ENCODE peak calls at places on chromosomes 1 and 21, in six cellular contexts. One of them, this sample, is unnamed.

GRCh38 chr1:30759718-30760281 is 2.2 kb upstream of the LAPTM5 start:
- DNase-seq in lower leg skin: no peak
- DNase-seq in CD14-positive monocyte: no peak
- DNase-seq in H1: no peak
- DNase-seq in M059J: peak
- DNase-seq in AG08395: no peak
- DNase-seq in this sample: no peak

GRCh38 chr1:54808443-54809207 is 7.5 kb upstream of the TTC22 start:
- DNase-seq in CD14-positive monocyte: no peak
- DNase-seq in M059J: no peak
- DNase-seq in AG08395: no peak
- DNase-seq in lower leg skin: peak
- DNase-seq in H1: peak
- DNase-seq in this sample: peak

GRCh38 chr1:41221995-41222991 is 19.8 kb downstream of the SCMH1 start:
- DNase-seq in H1: no peak
- DNase-seq in lower leg skin: no peak
- DNase-seq in CD14-positive monocyte: no peak
- DNase-seq in M059J: peak
- DNase-seq in AG08395: no peak
- DNase-seq in this sample: no peak

GRCh38 chr1:109482796-109483638 is 688 bp upstream of the ATXN7L2 start:
- DNase-seq in CD14-positive monocyte: peak
- DNase-seq in H1: peak
- DNase-seq in AG08395: no peak
- DNase-seq in lower leg skin: peak
- DNase-seq in M059J: no peak
- DNase-seq in this sample: peak

GRCh38 chr21:33403128-33403785 is at the start of gene IFNGR2:
- DNase-seq in H1: peak
- DNase-seq in CD14-positive monocyte: no peak
- DNase-seq in lower leg skin: no peak
- DNase-seq in M059J: no peak
- DNase-seq in AG08395: peak
- DNase-seq in this sample: peak

GRCh38 chr1:155127672-155128468 is at the start of gene EFNA1:
- DNase-seq in H1: peak
- DNase-seq in CD14-positive monocyte: no peak
- DNase-seq in lower leg skin: peak
- DNase-seq in M059J: peak
- DNase-seq in AG08395: no peak
- DNase-seq in this sample: peak

GRCh38 chr1:220483700-220484099 is 44.2 kb upstream of the MARK1 start:
- DNase-seq in AG08395: no peak
- DNase-seq in CD14-positive monocyte: no peak
- DNase-seq in H1: no peak
- DNase-seq in M059J: no peak
- DNase-seq in lower leg skin: no peak
- DNase-seq in this sample: no peak

GRCh38 chr21:37939838-37940237 is 23.6 kb upstream of the KCNJ6 start:
- DNase-seq in lower leg skin: no peak
- DNase-seq in M059J: no peak
- DNase-seq in CD14-positive monocyte: no peak
- DNase-seq in H1: no peak
- DNase-seq in AG08395: no peak
- DNase-seq in this sample: no peak

GRCh38 chr1:242086093-242086492 is 87.2 kb upstream of the MAP1LC3C start:
- DNase-seq in CD14-positive monocyte: no peak
- DNase-seq in AG08395: no peak
- DNase-seq in M059J: no peak
- DNase-seq in lower leg skin: no peak
- DNase-seq in H1: no peak
- DNase-seq in this sample: no peak

GRCh38 chr1:245754463-245754961 is 599.7 kb downstream of the KIF26B start:
- DNase-seq in M059J: peak
- DNase-seq in lower leg skin: no peak
- DNase-seq in H1: no peak
- DNase-seq in AG08395: no peak
- DNase-seq in CD14-positive monocyte: no peak
- DNase-seq in this sample: no peak

GRCh38 chr1:94542088-94542671 is 621 bp upstream of the F3 start:
- DNase-seq in M059J: peak
- DNase-seq in lower leg skin: peak
- DNase-seq in AG08395: peak
- DNase-seq in CD14-positive monocyte: no peak
- DNase-seq in H1: peak
- DNase-seq in this sample: no peak

GRCh38 chr1:4093856-4094565 is 193.9 kb upstream of the C1orf174 start:
- DNase-seq in H1: no peak
- DNase-seq in CD14-positive monocyte: no peak
- DNase-seq in M059J: no peak
- DNase-seq in AG08395: no peak
- DNase-seq in lower leg skin: peak
- DNase-seq in this sample: peak

GRCh38 chr1:24743404-24744211 is 1.6 kb upstream of the CLIC4 start:
- DNase-seq in M059J: peak
- DNase-seq in CD14-positive monocyte: no peak
- DNase-seq in lower leg skin: peak
- DNase-seq in H1: no peak
- DNase-seq in AG08395: peak
- DNase-seq in this sample: no peak

GRCh38 chr1:222095606-222096475 is 354.0 kb upstream of the DUSP10 start:
- DNase-seq in CD14-positive monocyte: no peak
- DNase-seq in H1: peak
- DNase-seq in AG08395: no peak
- DNase-seq in lower leg skin: peak
- DNase-seq in M059J: no peak
- DNase-seq in this sample: no peak

GRCh38 chr21:15084668-15085067 is 19.9 kb upstream of the NRIP1 start:
- DNase-seq in M059J: no peak
- DNase-seq in lower leg skin: no peak
- DNase-seq in H1: no peak
- DNase-seq in CD14-positive monocyte: no peak
- DNase-seq in AG08395: no peak
- DNase-seq in this sample: no peak

GRCh38 chr1:199282910-199283309 is 644.1 kb downstream of the PTPRC start:
- DNase-seq in lower leg skin: no peak
- DNase-seq in M059J: peak
- DNase-seq in H1: no peak
- DNase-seq in AG08395: no peak
- DNase-seq in CD14-positive monocyte: no peak
- DNase-seq in this sample: no peak

GRCh38 chr1:231986631-231987291 is 360.2 kb downstream of the DISC1 start:
- DNase-seq in H1: no peak
- DNase-seq in M059J: no peak
- DNase-seq in AG08395: no peak
- DNase-seq in lower leg skin: no peak
- DNase-seq in CD14-positive monocyte: no peak
- DNase-seq in this sample: no peak

GRCh38 chr1:1399870-1400575 is 888 bp upstream of the CCNL2 start:
- DNase-seq in M059J: peak
- DNase-seq in lower leg skin: no peak
- DNase-seq in CD14-positive monocyte: no peak
- DNase-seq in AG08395: no peak
- DNase-seq in H1: no peak
- DNase-seq in this sample: no peak

GRCh38 chr1:23367451-23367790 is 2.2 kb downstream of the ZNF436 start:
- DNase-seq in lower leg skin: no peak
- DNase-seq in M059J: no peak
- DNase-seq in CD14-positive monocyte: no peak
- DNase-seq in AG08395: no peak
- DNase-seq in H1: no peak
- DNase-seq in this sample: no peak

GRCh38 chr1:218514694-218515093 is 169.6 kb downstream of the TGFB2 start:
- DNase-seq in lower leg skin: no peak
- DNase-seq in CD14-positive monocyte: no peak
- DNase-seq in H1: no peak
- DNase-seq in AG08395: no peak
- DNase-seq in M059J: peak
- DNase-seq in this sample: no peak

GRCh38 chr1:43963006-43963405 is 6.8 kb upstream of the DPH2 start:
- DNase-seq in AG08395: no peak
- DNase-seq in lower leg skin: no peak
- DNase-seq in CD14-positive monocyte: no peak
- DNase-seq in M059J: no peak
- DNase-seq in H1: no peak
- DNase-seq in this sample: no peak

GRCh38 chr1:208135354-208135753 is 108.8 kb downstream of the PLXNA2 start:
- DNase-seq in H1: no peak
- DNase-seq in AG08395: peak
- DNase-seq in CD14-positive monocyte: no peak
- DNase-seq in M059J: no peak
- DNase-seq in lower leg skin: no peak
- DNase-seq in this sample: no peak

GRCh38 chr1:8679411-8679800 is 138.0 kb downstream of the RERE start:
- DNase-seq in lower leg skin: no peak
- DNase-seq in AG08395: no peak
- DNase-seq in H1: no peak
- DNase-seq in CD14-positive monocyte: no peak
- DNase-seq in M059J: no peak
- DNase-seq in this sample: no peak

GRCh38 chr1:9294440-9294773 is 1.7 kb downstream of the SPSB1 start:
- DNase-seq in CD14-positive monocyte: no peak
- DNase-seq in H1: no peak
- DNase-seq in AG08395: peak
- DNase-seq in lower leg skin: no peak
- DNase-seq in M059J: peak
- DNase-seq in this sample: no peak

GRCh38 chr1:203322480-203323179 is 17.3 kb downstream of the BTG2 start:
- DNase-seq in H1: no peak
- DNase-seq in CD14-positive monocyte: peak
- DNase-seq in lower leg skin: no peak
- DNase-seq in M059J: no peak
- DNase-seq in AG08395: no peak
- DNase-seq in this sample: no peak

GRCh38 chr1:71053758-71054157 is 6.1 kb upstream of the PTGER3 start:
- DNase-seq in AG08395: no peak
- DNase-seq in H1: no peak
- DNase-seq in CD14-positive monocyte: no peak
- DNase-seq in lower leg skin: no peak
- DNase-seq in M059J: no peak
- DNase-seq in this sample: no peak

GRCh38 chr21:30942192-30942591 is 60.8 kb upstream of the KRTAP11-1 start:
- DNase-seq in M059J: no peak
- DNase-seq in H1: no peak
- DNase-seq in AG08395: no peak
- DNase-seq in CD14-positive monocyte: no peak
- DNase-seq in lower leg skin: no peak
- DNase-seq in this sample: no peak

GRCh38 chr1:206714331-206715058 is 29.8 kb downstream of the MAPKAPK2 start:
- DNase-seq in M059J: peak
- DNase-seq in AG08395: peak
- DNase-seq in H1: no peak
- DNase-seq in CD14-positive monocyte: no peak
- DNase-seq in lower leg skin: no peak
- DNase-seq in this sample: no peak

GRCh38 chr1:77282187-77282865 is 507 bp downstream of the AK5 start:
- DNase-seq in CD14-positive monocyte: peak
- DNase-seq in AG08395: peak
- DNase-seq in H1: peak
- DNase-seq in lower leg skin: no peak
- DNase-seq in M059J: peak
- DNase-seq in this sample: no peak

GRCh38 chr1:33256701-33257387 is 552 bp downstream of the ZNF362 start:
- DNase-seq in H1: no peak
- DNase-seq in AG08395: peak
- DNase-seq in lower leg skin: peak
- DNase-seq in CD14-positive monocyte: no peak
- DNase-seq in M059J: peak
- DNase-seq in this sample: peak

GRCh38 chr1:109634292-109634691 is 14.7 kb downstream of the AMPD2 start:
- DNase-seq in AG08395: no peak
- DNase-seq in H1: no peak
- DNase-seq in lower leg skin: no peak
- DNase-seq in M059J: no peak
- DNase-seq in CD14-positive monocyte: no peak
- DNase-seq in this sample: no peak

GRCh38 chr1:9291914-9292360 is 757 bp upstream of the SPSB1 start:
- DNase-seq in AG08395: no peak
- DNase-seq in H1: no peak
- DNase-seq in lower leg skin: peak
- DNase-seq in M059J: peak
- DNase-seq in CD14-positive monocyte: no peak
- DNase-seq in this sample: no peak

GRCh38 chr1:228416217-228416971 is at the start of gene TRIM17:
- DNase-seq in M059J: no peak
- DNase-seq in CD14-positive monocyte: no peak
- DNase-seq in lower leg skin: no peak
- DNase-seq in AG08395: peak
- DNase-seq in H1: peak
- DNase-seq in this sample: no peak

GRCh38 chr1:36778773-36779172 is 255.5 kb downstream of the GRIK3 start:
- DNase-seq in CD14-positive monocyte: no peak
- DNase-seq in AG08395: no peak
- DNase-seq in lower leg skin: no peak
- DNase-seq in H1: no peak
- DNase-seq in M059J: no peak
- DNase-seq in this sample: no peak

This sample was measured in cardiac septum.